ENCODE peak calls at places on chromosomes 2 and 18, in ten cellular contexts. E is right lobe of liver, K is HCT116, I is breast epithelium, Z is body of pancreas, N is lower leg skin, G is A549, U is uterus, B is heart left ventricle, D is K562. C is an unnamed sample.

GRCh38 chr2:231680284-231680991 is 27.9 kb upstream of the PTMA start:
- DNase-seq in K (no peak), D (no peak), U (no peak), G (no peak), N (no peak), B (no peak), I (no peak), Z (peak; percentile 57), E (peak; percentile 71), C (no peak)

GRCh38 chr2:37302701-37303252 is 21.9 kb downstream of the PRKD3 start:
- DNase-seq in D (no peak), I (no peak), K (no peak), E (no peak), G (no peak), Z (no peak), U (no peak), B (no peak), N (no peak), C (no peak)

GRCh38 chr2:210546424-210547223 is 9.8 kb upstream of the CPS1 start:
- DNase-seq in G (no peak), B (peak; percentile 34), U (no peak), N (no peak), D (no peak), E (peak; percentile 95), Z (no peak), K (no peak), I (no peak), C (no peak)

GRCh38 chr2:104734937-104735586 is 118.9 kb upstream of the POU3F3 start:
- DNase-seq in K (no peak), I (no peak), N (no peak), G (no peak), U (no peak), B (no peak), D (no peak), E (no peak), Z (no peak), C (no peak)

GRCh38 chr2:218387369-218388194 is 5.5 kb downstream of the SLC11A1 start:
- DNase-seq in I (no peak), N (no peak), E (peak; percentile 60), K (no peak), U (peak; percentile 49), D (no peak), B (peak; percentile 57), Z (peak; percentile 76), G (peak; percentile 74), C (no peak)

GRCh38 chr2:82182270-82182669 is 1877.7 kb upstream of the LRRTM1 start:
- DNase-seq in B (no peak), I (no peak), D (no peak), E (no peak), N (no peak), K (no peak), Z (no peak), G (no peak), U (no peak), C (no peak)

GRCh38 chr2:220279840-220280239 is 652.4 kb downstream of the SLC4A3 start:
- DNase-seq in K (no peak), E (no peak), I (no peak), D (no peak), N (no peak), Z (no peak), B (no peak), U (no peak), G (no peak), C (no peak)

GRCh38 chr2:205405752-205406151 is 276.5 kb upstream of the NRP2 start:
- DNase-seq in Z (no peak), N (no peak), I (no peak), B (no peak), E (no peak), U (no peak), D (no peak), K (no peak), G (no peak), C (no peak)

GRCh38 chr2:224849264-224849663 is 133.1 kb upstream of the CCDC195 start:
- DNase-seq in I (no peak), E (no peak), U (no peak), G (no peak), B (no peak), D (no peak), Z (no peak), K (no peak), N (no peak), C (no peak)

GRCh38 chr2:46014911-46015654 is 282.1 kb upstream of the EPAS1 start:
- DNase-seq in E (no peak), N (no peak), Z (no peak), D (no peak), U (no peak), B (no peak), G (no peak), K (no peak), I (no peak), C (no peak)

GRCh38 chr18:26386421-26386820 is 160.2 kb downstream of the TAF4B start:
- DNase-seq in B (no peak), I (no peak), K (no peak), U (no peak), Z (no peak), N (no peak), G (no peak), D (no peak), E (no peak), C (no peak)

GRCh38 chr18:48193521-48194251 is 215.5 kb downstream of the ZBTB7C start:
- DNase-seq in Z (no peak), B (peak; percentile 67), I (no peak), N (no peak), G (no peak), D (no peak), K (no peak), E (no peak), U (peak; percentile 61), C (no peak)

GRCh38 chr2:145842002-145842401 is 1322.1 kb upstream of the ZEB2 start:
- DNase-seq in B (no peak), N (no peak), U (no peak), D (no peak), Z (no peak), E (no peak), G (no peak), K (no peak), I (no peak), C (no peak)

GRCh38 chr2:8636041-8636491 is 45.8 kb upstream of the ID2 start:
- DNase-seq in U (no peak), E (no peak), D (no peak), G (no peak), I (no peak), Z (no peak), N (no peak), K (no peak), B (no peak), C (no peak)

GRCh38 chr2:226636586-226636985 is 163.0 kb downstream of the IRS1 start:
- DNase-seq in K (no peak), U (no peak), B (no peak), I (no peak), E (no peak), G (no peak), D (no peak), Z (no peak), N (no peak), C (no peak)

GRCh38 chr18:23537274-23537673 is 34.0 kb downstream of the RMC1 start:
- DNase-seq in G (no peak), Z (no peak), B (no peak), U (no peak), I (no peak), N (no peak), D (no peak), E (peak; percentile 66), K (no peak), C (no peak)

GRCh38 chr18:23539911-23540475 is 36.7 kb downstream of the RMC1 start:
- DNase-seq in Z (no peak), K (no peak), U (no peak), I (no peak), B (no peak), E (no peak), D (no peak), N (no peak), G (no peak), C (no peak)

GRCh38 chr18:23539298-23539697 is 36.0 kb downstream of the RMC1 start:
- DNase-seq in U (no peak), K (no peak), I (no peak), Z (no peak), B (no peak), N (no peak), D (no peak), G (no peak), E (no peak), C (no peak)

GRCh38 chr18:23538040-23538439 is 34.7 kb downstream of the RMC1 start:
- DNase-seq in E (no peak), I (no peak), Z (no peak), G (no peak), B (no peak), N (no peak), D (no peak), U (no peak), K (no peak), C (no peak)

GRCh38 chr18:23538870-23539269 is 35.6 kb downstream of the RMC1 start:
- DNase-seq in U (no peak), Z (no peak), E (no peak), N (no peak), B (no peak), D (no peak), I (no peak), G (no peak), K (no peak), C (no peak)
- H3K4me3 ChIP-seq in U (no peak overlapping the region), Z (no peak overlapping the region), E (no peak overlapping the region), N (no peak overlapping the region), B (no peak overlapping the region), D (no peak overlapping the region), I (no peak overlapping the region), G (no peak overlapping the region), K (no peak overlapping the region), C (no peak overlapping the region)

GRCh38 chr2:64260817-64261216 is 116.6 kb upstream of the PELI1 start:
- DNase-seq in D (peak; percentile 78), N (peak; percentile 61), I (no peak), U (no peak), E (peak; percentile 70), K (no peak), B (peak; percentile 69), G (no peak), Z (peak; percentile 73), C (peak; percentile 72)
- TF ChIP-seq POLR2A in D (no peak), N (no peak), I (no peak), U (no peak), E (no peak), K (no peak), B (no peak), G (no peak), Z (no peak), C (no peak)

GRCh38 chr2:118815731-118816130 is 31.7 kb downstream of the EN1 start:
- DNase-seq in G (no peak), K (no peak), Z (no peak), I (no peak), U (no peak), D (no peak), N (no peak), E (no peak), B (no peak), C (peak; percentile 69)
- TF ChIP-seq CTCF in G (no peak), K (no peak), Z (no peak), I (no peak), U (no peak), D (no peak), N (no peak), E (no peak), B (no peak), C (no peak)

DNA sequence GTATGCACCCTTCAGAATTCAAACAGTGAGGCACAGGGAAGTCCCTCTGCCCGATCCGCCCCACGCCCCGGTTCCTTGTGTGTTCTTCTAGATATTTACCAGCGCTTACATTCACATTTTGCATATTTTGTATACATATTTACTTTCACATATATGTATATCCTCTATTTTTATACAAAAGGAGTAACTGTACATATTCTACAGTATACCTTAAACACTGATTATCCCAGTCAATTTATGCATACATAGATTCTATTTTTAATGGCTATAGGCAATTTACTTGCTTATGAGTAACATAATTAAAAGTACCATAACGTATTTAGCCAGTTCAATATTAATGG is 309 bp upstream of the DUSP11 start:
- DNase-seq in E (no peak), Z (no peak), K (no peak), D (no peak), U (no peak), N (no peak), B (no peak), G (no peak), I (no peak), C (no peak)
- H3K4me3 ChIP-seq in E (no peak overlapping the region), Z (no peak overlapping the region), K (peak overlapping the region; percentile 85), D (peak overlapping the region; percentile 72), U (peak overlapping the region; percentile 89), N (peak overlapping the region; percentile 84), B (peak overlapping the region; percentile 88), G (peak overlapping the region; percentile 94), I (peak overlapping the region; percentile 90), C (peak overlapping the region; percentile 96)

C was measured in suprapubic skin.